ENCODE peak calls at places on chromosomes 7 and 10, in six cellular contexts. D is CD8-positive, alpha-beta T cell; G is uterus; W is mucosa of descending colon; T is heart left ventricle; J is stomach. F is an unnamed sample. For H3K9me3, the result is how much of the 10 kb centered on the place peaks cover.

GRCh38 chr10:129192344-129193128 is 274.5 kb upstream of the MGMT start:
- DNase-seq in D (no peak), G (peak), W (no peak), T (peak), J (no peak), F (peak)

GRCh38 chr7:23468721-23469149 is 1.6 kb downstream of the IGF2BP3 start:
- DNase-seq in D (no peak), G (no peak), W (no peak), T (no peak), J (no peak), F (no peak)

GRCh38 chr10:104326991-104327610 is 11.2 kb downstream of the ITPRIP start:
- DNase-seq in D (no peak), G (no peak), W (no peak), T (no peak), J (no peak), F (no peak)

GRCh38 chr7:11604505-11604904 is 227.5 kb downstream of the THSD7A start:
- DNase-seq in D (no peak), G (no peak), W (no peak), T (no peak), J (no peak), F (no peak)

GRCh38 chr10:101466016-101466912 is 112.3 kb downstream of the BTRC start:
- DNase-seq in D (no peak), G (no peak), W (no peak), T (no peak), J (no peak), F (no peak)

GRCh38 chr7:143245123-143245522 is 18.1 kb upstream of the GSTK1 start:
- DNase-seq in D (no peak), G (no peak), W (no peak), T (no peak), J (no peak), F (no peak)

GRCh38 chr7:34184466-34184865 is 279.1 kb downstream of the BMPER start:
- DNase-seq in D (no peak), G (no peak), W (no peak), T (no peak), J (no peak), F (no peak)

GRCh38 chr10:23965123-23965522 is 243.8 kb upstream of the KIAA1217 start:
- DNase-seq in D (no peak), G (no peak), W (no peak), T (no peak), J (no peak), F (no peak)

GRCh38 chr10:95266674-95267095 is 24.1 kb downstream of the PDLIM1 start:
- DNase-seq in D (no peak), G (no peak), W (no peak), T (no peak), J (no peak), F (peak)

GRCh38 chr10:102714621-102715455 is at the start of gene SFXN2:
- DNase-seq in D (peak), G (no peak), W (peak), T (no peak), J (peak), F (peak)

GRCh38 chr7:30226593-30227268 is 57.7 kb upstream of the ZNRF2 start:
- DNase-seq in D (peak), G (no peak), W (peak), T (no peak), J (peak), F (peak)

GRCh38 chr7:44347546-44348114 is 22.2 kb upstream of the CAMK2B start:
- DNase-seq in D (no peak), G (no peak), W (no peak), T (no peak), J (no peak), F (no peak)

GRCh38 chr10:68099736-68100135 is 9.6 kb upstream of the MYPN start:
- DNase-seq in D (no peak), G (no peak), W (no peak), T (no peak), J (no peak), F (no peak)

GRCh38 chr7:90756366-90756765 is 160.2 kb downstream of the CDK14 start:
- DNase-seq in D (no peak), G (no peak), W (no peak), T (no peak), J (no peak), F (no peak)

GRCh38 chr10:70846795-70847194 is 31.0 kb downstream of the SGPL1 start:
- DNase-seq in D (no peak), G (no peak), W (no peak), T (no peak), J (no peak), F (no peak)

GRCh38 chr10:101939273-101939635 is 95.7 kb upstream of the KCNIP2 start:
- DNase-seq in D (no peak), G (no peak), W (no peak), T (no peak), J (no peak), F (no peak)

GRCh38 chr7:139909379-139910050 is 80.5 kb downstream of the TBXAS1 start:
- DNase-seq in D (no peak), G (no peak), W (no peak), T (no peak), J (no peak), F (no peak)

GRCh38 chr7:3922175-3922635 is 621.2 kb downstream of the SDK1 start:
- DNase-seq in D (no peak), G (no peak), W (no peak), T (no peak), J (no peak), F (peak)

GRCh38 chr7:158827411-158828342 is 1.6 kb downstream of the ESYT2 start:
- DNase-seq in D (peak), G (no peak), W (no peak), T (no peak), J (no peak), F (no peak)

GRCh38 chr7:122305475-122306319 is 1.1 kb upstream of the FEZF1 start:
- DNase-seq in D (no peak), G (no peak), W (peak), T (no peak), J (no peak), F (no peak)

GRCh38 chr7:130884437-130885417 is 150.7 kb upstream of the KLF14 start:
- DNase-seq in D (no peak), G (no peak), W (no peak), T (no peak), J (no peak), F (peak)

GRCh38 chr7:151327022-151327421 is 14.6 kb upstream of the NUB1 start:
- DNase-seq in D (no peak), G (no peak), W (no peak), T (no peak), J (no peak), F (no peak)

GRCh38 chr7:149821191-149822148 is 16.7 kb upstream of the ZNF862 start:
- DNase-seq in D (no peak), G (no peak), W (peak), T (peak), J (no peak), F (peak)

DNA sequence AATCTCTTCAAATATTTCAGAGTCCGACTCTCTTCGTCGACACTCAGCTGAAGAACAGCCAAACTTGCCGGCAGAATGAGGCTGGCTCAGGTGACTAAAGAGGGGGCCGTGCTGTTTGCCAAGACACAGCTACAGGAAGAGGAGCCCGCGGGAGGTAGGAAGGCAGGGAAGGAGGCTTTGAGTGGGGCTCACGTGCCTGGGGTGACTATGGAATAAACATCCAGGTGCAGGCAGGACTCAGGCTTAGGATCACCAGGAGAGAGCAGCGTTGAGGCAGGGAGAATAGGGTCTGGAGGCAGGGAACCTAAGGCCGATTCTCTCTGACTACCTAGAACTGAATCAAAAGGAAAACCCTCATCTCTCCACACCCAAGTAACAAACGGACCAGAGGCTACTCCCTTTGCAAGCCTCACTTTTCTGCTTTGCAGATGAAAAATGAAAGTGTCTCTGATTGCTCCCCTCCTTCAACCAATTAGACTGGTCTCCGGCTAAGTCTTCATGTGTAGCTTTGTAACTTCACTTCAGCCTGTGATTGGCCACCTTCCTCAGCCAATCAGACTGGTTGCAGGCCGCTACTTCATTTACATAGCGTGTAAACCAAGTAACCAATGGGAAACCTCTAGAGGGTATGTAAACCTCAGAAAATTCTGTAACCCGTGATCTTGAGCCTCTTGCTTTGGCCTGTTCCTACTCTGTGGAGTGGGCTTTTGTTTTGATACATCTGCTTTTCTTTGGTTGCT is 19.7 kb upstream of the BNIP3 start:
- DNase-seq in D (no peak), G (no peak), W (no peak), T (no peak), J (no peak), F (no peak)
- TF ChIP-seq CTCF in D (no peak), G (no peak), W (no peak), T (no peak), J (no peak), F (no peak)

GRCh38 chr7:57404343-57404966 is 45.5 kb upstream of the ZNF716 start:
- DNase-seq in D (no peak), G (no peak), W (no peak), T (peak), J (no peak), F (no peak)
- H3K9me3 ChIP-seq in D (under half), G (under half), W (half or more), T (under half), J (half or more), F (under half)

GRCh38 chr10:107442035-107442505 is 277.6 kb upstream of the SORCS1 start:
- DNase-seq in D (no peak), G (no peak), W (no peak), T (no peak), J (no peak), F (no peak)
- H3K4me3 ChIP-seq in D (no peak), G (no peak), W (no peak), T (no peak), J (no peak), F (no peak)

GRCh38 chr7:17474724-17475344 is 176.4 kb downstream of the AHR start:
- DNase-seq in D (no peak), G (no peak), W (no peak), T (no peak), J (no peak), F (no peak)
- TF ChIP-seq CTCF in D (no peak), G (no peak), W (no peak), T (no peak), J (no peak), F (no peak)

DNA sequence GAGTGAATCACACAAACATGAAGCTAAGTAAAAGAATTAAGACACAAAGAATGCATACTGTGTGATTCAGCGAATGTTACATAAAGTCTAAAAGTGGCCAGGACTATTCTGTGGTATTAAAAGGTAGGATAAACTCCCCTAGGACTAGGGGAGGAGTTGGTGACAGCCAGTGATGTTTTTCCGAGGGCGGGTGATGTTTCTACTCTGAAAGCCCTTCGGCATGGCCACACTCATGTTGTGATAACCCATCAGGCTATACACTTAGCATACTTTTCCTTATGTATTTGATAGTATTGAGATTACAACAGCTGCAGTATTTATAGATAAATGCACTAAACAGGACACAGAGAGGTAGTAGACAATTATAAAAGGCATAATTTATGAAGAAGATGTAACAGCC is 15.8 kb upstream of the CYP2E1 start:
- DNase-seq in D (no peak), G (no peak), W (no peak), T (no peak), J (no peak), F (no peak)
- H3K9me3 ChIP-seq in D (under half), G (under half), W (under half), T (under half), J (under half), F (under half)

GRCh38 chr7:155803418-155804376 is 8.6 kb downstream of the SHH start:
- DNase-seq in D (no peak), G (no peak), W (peak), T (peak), J (peak), F (peak)

GRCh38 chr7:155806096-155806871 is 6.0 kb downstream of the SHH start:
- DNase-seq in D (no peak), G (no peak), W (no peak), T (peak), J (no peak), F (no peak)

GRCh38 chr7:155804431-155804831 is 7.8 kb downstream of the SHH start:
- DNase-seq in D (no peak), G (no peak), W (no peak), T (peak), J (no peak), F (peak)

GRCh38 chr7:155805826-155806095 is 6.5 kb downstream of the SHH start:
- DNase-seq in D (no peak), G (no peak), W (no peak), T (no peak), J (no peak), F (no peak)

GRCh38 chr7:155804897-155805825 is 7.1 kb downstream of the SHH start:
- DNase-seq in D (no peak), G (no peak), W (peak), T (peak), J (peak), F (peak)
- H3K4me3 ChIP-seq in D (peak), G (no peak), W (no peak), T (peak), J (peak), F (peak)